ENCODE peak calls at places on chromosomes 2 and 18, in four cellular contexts. S is CD8-positive, alpha-beta memory T cell; A is left lung; P is uterus. U is an unnamed sample.

GRCh38 chr2:232229917-232230310 is 148.6 kb upstream of the ALPP start:
- DNase-seq in S (no peak), A (no peak), P (no peak), U (no peak)

GRCh38 chr2:240655931-240656886 is 26.5 kb downstream of the AQP12B start:
- DNase-seq in S (no peak), A (no peak), P (no peak), U (no peak)

GRCh38 chr2:181858600-181858999 is 32.9 kb upstream of the ITPRID2 start:
- DNase-seq in S (no peak), A (no peak), P (no peak), U (no peak)

GRCh38 chr2:217804786-217805678 is 197.8 kb downstream of the TNS1 start:
- DNase-seq in S (no peak), A (no peak), P (no peak), U (no peak)

GRCh38 chr2:168348076-168348475 is 100.7 kb upstream of the STK39 start:
- DNase-seq in S (no peak), A (no peak), P (peak), U (no peak)

GRCh38 chr18:26549486-26550435 is 1.4 kb upstream of the KCTD1 start:
- DNase-seq in S (no peak), A (peak), P (peak), U (peak)

GRCh38 chr2:157077753-157078152 is 179.8 kb upstream of the GALNT5 start:
- DNase-seq in S (no peak), A (no peak), P (no peak), U (no peak)

GRCh38 chr18:79336556-79337142 is 59.1 kb upstream of the NFATC1 start:
- DNase-seq in S (no peak), A (no peak), P (no peak), U (no peak)

GRCh38 chr2:6254446-6254845 is 562.3 kb downstream of the SOX11 start:
- DNase-seq in S (no peak), A (no peak), P (no peak), U (no peak)

GRCh38 chr18:55064760-55065159 is 105.5 kb upstream of the CCDC68 start:
- DNase-seq in S (no peak), A (no peak), P (no peak), U (no peak)

GRCh38 chr2:66432801-66433694 is 1.9 kb upstream of the MEIS1 start:
- DNase-seq in S (no peak), A (peak), P (peak), U (peak)

GRCh38 chr2:146385031-146385430 is 1459.8 kb upstream of the ACVR2A start:
- DNase-seq in S (no peak), A (no peak), P (no peak), U (no peak)

GRCh38 chr2:11562011-11562410 is 28.2 kb downstream of the GREB1 start:
- DNase-seq in S (no peak), A (no peak), P (peak), U (peak)

GRCh38 chr2:43180901-43181300 is 45.5 kb downstream of the ZFP36L2 start:
- DNase-seq in S (no peak), A (no peak), P (no peak), U (no peak)

GRCh38 chr2:19228720-19229119 is 129.7 kb downstream of the OSR1 start:
- DNase-seq in S (no peak), A (no peak), P (no peak), U (no peak)

GRCh38 chr2:75403991-75404428 is 156.7 kb downstream of the EVA1A start:
- DNase-seq in S (peak), A (no peak), P (no peak), U (no peak)

GRCh38 chr2:172281648-172282576 is 145.5 kb upstream of the ITGA6 start:
- DNase-seq in S (no peak), A (no peak), P (no peak), U (no peak)

GRCh38 chr2:31729442-31730092 is 148.8 kb upstream of the SRD5A2 start:
- DNase-seq in S (no peak), A (no peak), P (no peak), U (no peak)

GRCh38 chr2:54572262-54572635 is 116.1 kb downstream of the SPTBN1 start:
- DNase-seq in S (peak), A (no peak), P (no peak), U (no peak)

GRCh38 chr2:220871909-220872308 is 700.2 kb downstream of the EPHA4 start:
- DNase-seq in S (no peak), A (no peak), P (no peak), U (no peak)

GRCh38 chr2:23824777-23825212 is 102.1 kb downstream of the ATAD2B start:
- DNase-seq in S (peak), A (no peak), P (no peak), U (no peak)

GRCh38 chr2:196399736-196400691 is 228.6 kb upstream of the STK17B start:
- DNase-seq in S (no peak), A (no peak), P (no peak), U (no peak)

GRCh38 chr18:56443508-56443907 is 194.9 kb downstream of the TXNL1 start:
- DNase-seq in S (no peak), A (no peak), P (no peak), U (no peak)

GRCh38 chr2:16031055-16031847 is 90.9 kb downstream of the MYCN start:
- DNase-seq in S (no peak), A (no peak), P (no peak), U (no peak)

GRCh38 chr2:162116372-162116771 is 35.7 kb downstream of the GCG start:
- DNase-seq in S (no peak), A (no peak), P (no peak), U (no peak)

U was measured in kidney.